ENCODE peak calls at places on chromosomes 7 and 10, in seven cellular contexts. Q, D, N, F, M, Y and I are unnamed samples.

GRCh38 chr10:131856441-131857094 is 44.2 kb upstream of the PPP2R2D start:
- DNase-seq in Y (peak; percentile 19), M (no peak), N (no peak), F (peak; percentile 57), D (no peak), Q (peak; percentile 36), I (no peak)

GRCh38 chr7:9488555-9488954 is 1055.1 kb downstream of the NXPH1 start:
- DNase-seq in D (peak; percentile 87), F (no peak), N (no peak), Y (no peak), Q (no peak), M (peak; percentile 54), I (no peak)

GRCh38 chr7:47303695-47304453 is 278.0 kb downstream of the TNS3 start:
- DNase-seq in D (no peak), Q (peak; percentile 57), Y (no peak), N (no peak), F (no peak), M (no peak), I (no peak)

GRCh38 chr7:27154901-27155815 is 1.3 kb downstream of the HOXA7 start:
- DNase-seq in M (peak; percentile 34), D (no peak), F (peak; percentile 74), N (no peak), Q (peak; percentile 68), Y (no peak), I (no peak)

GRCh38 chr10:9807848-9808247 is 1209.8 kb upstream of the CELF2 start:
- DNase-seq in Y (no peak), N (no peak), D (no peak), Q (no peak), F (no peak), M (no peak), I (no peak)

GRCh38 chr10:96073722-96074121 is 30.3 kb downstream of the CCNJ start:
- DNase-seq in N (no peak), F (no peak), D (peak; percentile 56), Y (no peak), Q (no peak), M (peak; percentile 32), I (no peak)

GRCh38 chr10:79046326-79046725 is 22.4 kb upstream of the ZMIZ1 start:
- DNase-seq in D (no peak), Q (peak; percentile 28), Y (no peak), M (no peak), F (peak; percentile 35), N (no peak), I (no peak)

GRCh38 chr7:124784879-124785818 is 19.6 kb upstream of the GPR37 start:
- DNase-seq in Y (peak; percentile 76), F (no peak), N (no peak), D (peak; percentile 26), M (peak; percentile 75), Q (no peak), I (peak; percentile 33)

GRCh38 chr10:87651801-87652200 is 7.9 kb upstream of the PAPSS2 start:
- DNase-seq in M (no peak), Y (no peak), N (no peak), Q (no peak), F (no peak), D (no peak), I (no peak)

GRCh38 chr7:129610709-129611245 is 743 bp upstream of the NRF1 start:
- DNase-seq in Q (no peak), N (no peak), M (peak; percentile 24), Y (peak; percentile 40), D (no peak), F (no peak), I (no peak)

GRCh38 chr10:124530816-124531215 is 69.2 kb downstream of the LHPP start:
- DNase-seq in N (no peak), Q (no peak), D (no peak), F (no peak), M (no peak), Y (no peak), I (no peak)

GRCh38 chr7:76077435-76077834 is 29.5 kb downstream of the MDH2 start:
- DNase-seq in M (no peak), Q (no peak), Y (no peak), F (no peak), N (no peak), D (peak; percentile 27), I (no peak)

GRCh38 chr7:66558660-66559465 is 69.8 kb upstream of the KCTD7 start:
- DNase-seq in M (peak; percentile 43), D (no peak), Q (no peak), N (no peak), F (no peak), Y (peak; percentile 46), I (peak; percentile 63)
- H3K4me3 ChIP-seq in M (no peak overlapping the region), D (no peak overlapping the region), Q (no peak overlapping the region), N (no peak overlapping the region), F (no peak overlapping the region), Y (no peak overlapping the region), I (no peak overlapping the region)

DNA sequence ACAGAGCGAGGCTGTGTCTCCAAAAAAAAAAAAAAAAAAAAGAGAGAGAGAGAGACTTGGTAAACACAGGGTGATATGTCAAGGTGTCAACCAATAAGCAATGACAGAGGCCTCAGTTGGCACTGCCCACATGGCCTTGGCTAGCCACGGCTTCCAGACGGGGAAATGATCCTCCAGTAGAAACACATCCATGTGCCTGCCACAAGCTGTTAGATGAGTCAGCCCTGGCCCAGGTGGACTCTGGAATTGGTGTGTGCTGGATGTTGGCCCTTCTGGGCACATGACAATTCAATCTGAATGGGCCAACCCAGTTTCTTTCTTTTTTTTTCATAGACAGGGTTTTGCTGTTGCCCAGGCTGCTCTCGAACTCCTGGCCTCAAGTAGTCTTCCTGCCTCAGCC is 13.7 kb downstream of the RFC2 start:
- DNase-seq in Y (no peak), M (no peak), F (no peak), D (no peak), Q (no peak), N (no peak), I (no peak)
- H3K36me3 ChIP-seq in Y (peaks cover 41% of the 10 kb centered on the region), M (peaks cover 2% of the 10 kb centered on the region), F (peaks cover 66% of the 10 kb centered on the region), D (peaks cover 27% of the 10 kb centered on the region), Q (peaks cover 97% of the 10 kb centered on the region), N (peaks cover 55% of the 10 kb centered on the region), I (peaks cover 7% of the 10 kb centered on the region)

GRCh38 chr7:157613575-157614322 is 276.9 kb downstream of the DNAJB6 start:
- DNase-seq in D (no peak), N (no peak), F (peak; percentile 79), M (no peak), Y (no peak), Q (peak; percentile 61), I (no peak)
- H3K4me3 ChIP-seq in D (peak overlapping the region; percentile 10), N (peak overlapping the region; percentile 27), F (peak overlapping the region; percentile 42), M (no peak overlapping the region), Y (no peak overlapping the region), Q (peak overlapping the region; percentile 42), I (no peak overlapping the region)

GRCh38 chr10:119903946-119904666 is 11.6 kb downstream of the SEC23IP start:
- DNase-seq in M (no peak), F (no peak), Q (no peak), Y (no peak), N (no peak), D (no peak), I (no peak)
- H3K36me3 ChIP-seq in M (peaks cover 42% of the 10 kb centered on the region), F (peaks cover 55% of the 10 kb centered on the region), Q (peaks cover 72% of the 10 kb centered on the region), Y (peaks cover 54% of the 10 kb centered on the region), N (peaks cover 28% of the 10 kb centered on the region), D (peaks cover 29% of the 10 kb centered on the region), I (peaks cover 72% of the 10 kb centered on the region)

GRCh38 chr10:31612082-31612481 is 293.1 kb downstream of the ZEB1 start:
- DNase-seq in N (no peak), Y (no peak), Q (no peak), F (no peak), D (peak; percentile 29), M (peak; percentile 55), I (no peak)
- H3K4me3 ChIP-seq in N (no peak overlapping the region), Y (no peak overlapping the region), Q (no peak overlapping the region), F (no peak overlapping the region), D (no peak overlapping the region), M (no peak overlapping the region), I (no peak overlapping the region)

DNA sequence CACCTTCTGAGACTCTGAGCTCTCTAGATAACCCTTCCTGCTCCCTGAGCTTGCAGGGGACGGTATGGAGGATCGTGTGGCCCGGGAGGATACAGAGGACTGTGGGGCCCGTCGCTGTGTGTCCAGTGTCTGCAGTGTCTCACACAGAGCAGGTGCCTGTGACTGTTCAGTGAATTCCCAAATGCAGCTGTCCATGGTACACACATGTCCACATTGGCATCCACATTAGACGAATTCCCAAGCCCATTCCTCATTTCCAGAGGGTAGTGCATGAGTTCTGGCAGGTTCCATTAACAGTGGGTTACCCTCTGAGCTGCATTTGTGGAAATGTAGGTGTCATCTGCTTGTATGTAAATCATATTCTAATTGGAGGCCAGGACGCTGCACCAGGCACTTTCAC is 39.5 kb downstream of the WDFY4 start:
- DNase-seq in Y (no peak), N (no peak), M (no peak), Q (no peak), D (no peak), F (no peak), I (no peak)
- H3K36me3 ChIP-seq in Y (no peaks in the 10 kb centered on the region), N (peaks cover 1% of the 10 kb centered on the region), M (no peaks in the 10 kb centered on the region), Q (no peaks in the 10 kb centered on the region), D (no peaks in the 10 kb centered on the region), F (peaks cover 37% of the 10 kb centered on the region), I (no peaks in the 10 kb centered on the region)

GRCh38 chr7:74290590-74290950 is 1.4 kb downstream of the CLIP2 start:
- DNase-seq in Q (no peak), D (no peak), F (no peak), N (no peak), Y (no peak), M (peak; percentile 34), I (no peak)
- H3K4me3 ChIP-seq in Q (peak overlapping the region; percentile 94), D (peak overlapping the region; percentile 85), F (peak overlapping the region; percentile 70), N (peak overlapping the region; percentile 15), Y (peak overlapping the region; percentile 74), M (peak overlapping the region; percentile 84), I (no peak overlapping the region)

GRCh38 chr10:74082319-74082718 is 68.3 kb downstream of the AP3M1 start:
- DNase-seq in M (no peak), Q (no peak), F (no peak), N (no peak), D (no peak), Y (no peak), I (no peak)

GRCh38 chr10:74083304-74083703 is 67.3 kb downstream of the AP3M1 start:
- DNase-seq in D (no peak), M (peak; percentile 30), F (no peak), N (no peak), Y (no peak), Q (no peak), I (no peak)

GRCh38 chr10:74081192-74081803 is 69.3 kb downstream of the AP3M1 start:
- DNase-seq in M (peak; percentile 69), F (no peak), D (peak; percentile 26), Q (peak; percentile 69), Y (peak; percentile 70), N (peak; percentile 36), I (peak; percentile 23)

GRCh38 chr10:74081918-74082317 is 68.7 kb downstream of the AP3M1 start:
- DNase-seq in D (no peak), Q (no peak), Y (no peak), N (no peak), F (no peak), M (peak; percentile 50), I (no peak)

GRCh38 chr10:74084955-74085354 is 65.7 kb downstream of the AP3M1 start:
- DNase-seq in M (no peak), Y (no peak), D (no peak), F (no peak), N (no peak), Q (no peak), I (no peak)
- H3K36me3 ChIP-seq in M (peaks cover 63% of the 10 kb centered on the region), Y (peaks cover 49% of the 10 kb centered on the region), D (peaks cover 59% of the 10 kb centered on the region), F (no peaks in the 10 kb centered on the region), N (peaks cover 16% of the 10 kb centered on the region), Q (peaks cover 62% of the 10 kb centered on the region), I (peaks cover 90% of the 10 kb centered on the region)